ENCODE peak calls at places on chromosomes 12 and 14, in four cellular contexts. J is activated T-cell treated with anti-CD3 and anti-CD28 coated beads, Interleukin-2, amount 50 U/mL, for 4 hours; S is aorta; D is stimulated activated effector memory CD8-positive, alpha-beta T cell treated with anti-CD3 and anti-CD28 coated beads, Interleukin-12 subunit alpha, Interleukin-12 subunit beta, amount 100 ng/mL, for 72 hours. U is an unnamed sample.

GRCh38 chr14:72111921-72112320 is 179.7 kb downstream of the RGS6 start:
- ATAC-seq in D (no peak), J (no peak), S (no peak), U (no peak)

GRCh38 chr12:121751034-121751433 is 38.5 kb downstream of the TMEM120B start:
- ATAC-seq in D (no peak), S (no peak), J (no peak), U (no peak)

GRCh38 chr12:100101000-100101399 is 41.7 kb downstream of the BLTP3B start:
- ATAC-seq in S (no peak), J (no peak), D (peak), U (no peak)

GRCh38 chr12:1319215-1319614 is 275.2 kb downstream of the FBXL14 start:
- ATAC-seq in S (no peak), J (no peak), D (no peak), U (no peak)

GRCh38 chr12:67804168-67804567 is 155.6 kb downstream of the DYRK2 start:
- ATAC-seq in S (no peak), D (peak), J (peak), U (no peak)

GRCh38 chr12:26158078-26158764 is 33.4 kb upstream of the BHLHE41 start:
- ATAC-seq in J (peak), S (no peak), D (peak), U (no peak)

GRCh38 chr12:88703790-88704189 is 123.5 kb upstream of the KITLG start:
- ATAC-seq in J (no peak), D (no peak), S (no peak), U (no peak)

GRCh38 chr14:97878206-97878605 is 1081.0 kb downstream of the VRK1 start:
- ATAC-seq in J (no peak), D (no peak), S (peak), U (no peak)

GRCh38 chr14:74176404-74176788 is 62.9 kb upstream of the VSX2 start:
- ATAC-seq in D (peak), S (no peak), J (no peak), U (no peak)

GRCh38 chr14:20714593-20715250 is 26.2 kb downstream of the ANG start:
- ATAC-seq in D (no peak), S (peak), J (no peak), U (peak)

GRCh38 chr14:96681826-96682225 is 115.4 kb upstream of the VRK1 start:
- ATAC-seq in D (no peak), S (no peak), J (no peak), U (no peak)

U was measured in gastroesophageal sphincter.